ENCODE peak calls at places on chromosome 10, in eight cellular contexts. One of them, this sample, is unnamed.

GRCh38 chr10:102894491-102895213 is 23.4 kb upstream of the CNNM2 start:
- DNase-seq in nucleus accumbens: no peak
- DNase-seq in NCI-H1417: no peak
- DNase-seq in right lobe of liver: peak
- DNase-seq in colonic mucosa: no peak
- DNase-seq in skeletal muscle cell: no peak
- DNase-seq in EL: no peak
- DNase-seq in fibroblast of lung: no peak
- DNase-seq in this sample: no peak

GRCh38 chr10:110265573-110266193 is 39.0 kb downstream of the SMNDC1 start:
- DNase-seq in skeletal muscle cell: no peak
- DNase-seq in colonic mucosa: no peak
- DNase-seq in right lobe of liver: no peak
- DNase-seq in nucleus accumbens: no peak
- DNase-seq in fibroblast of lung: no peak
- DNase-seq in EL: no peak
- DNase-seq in NCI-H1417: peak
- DNase-seq in this sample: no peak

GRCh38 chr10:80161321-80162084 is 29.0 kb downstream of the PLAC9 start:
- DNase-seq in skeletal muscle cell: no peak
- DNase-seq in nucleus accumbens: no peak
- DNase-seq in NCI-H1417: peak
- DNase-seq in fibroblast of lung: no peak
- DNase-seq in EL: no peak
- DNase-seq in colonic mucosa: no peak
- DNase-seq in right lobe of liver: peak
- DNase-seq in this sample: no peak

GRCh38 chr10:25338271-25338670 is 163.5 kb downstream of the GPR158 start:
- DNase-seq in EL: no peak
- DNase-seq in fibroblast of lung: no peak
- DNase-seq in nucleus accumbens: no peak
- DNase-seq in colonic mucosa: no peak
- DNase-seq in skeletal muscle cell: no peak
- DNase-seq in NCI-H1417: no peak
- DNase-seq in right lobe of liver: no peak
- DNase-seq in this sample: no peak

GRCh38 chr10:110613341-110613995 is 30.7 kb upstream of the RBM20 start:
- DNase-seq in skeletal muscle cell: no peak
- DNase-seq in colonic mucosa: no peak
- DNase-seq in NCI-H1417: no peak
- DNase-seq in nucleus accumbens: no peak
- DNase-seq in EL: no peak
- DNase-seq in right lobe of liver: no peak
- DNase-seq in fibroblast of lung: no peak
- DNase-seq in this sample: no peak

GRCh38 chr10:116836902-116837513 is 12.3 kb upstream of the ENO4 start:
- DNase-seq in nucleus accumbens: no peak
- DNase-seq in right lobe of liver: no peak
- DNase-seq in NCI-H1417: peak
- DNase-seq in EL: no peak
- DNase-seq in fibroblast of lung: no peak
- DNase-seq in colonic mucosa: no peak
- DNase-seq in skeletal muscle cell: no peak
- DNase-seq in this sample: no peak

GRCh38 chr10:28661035-28661434 is 16.3 kb upstream of the BAMBI start:
- DNase-seq in fibroblast of lung: peak
- DNase-seq in EL: peak
- DNase-seq in NCI-H1417: no peak
- DNase-seq in skeletal muscle cell: peak
- DNase-seq in right lobe of liver: no peak
- DNase-seq in nucleus accumbens: no peak
- DNase-seq in colonic mucosa: no peak
- DNase-seq in this sample: no peak

GRCh38 chr10:55629792-55630490 is 731.1 kb downstream of the ZWINT start:
- DNase-seq in nucleus accumbens: no peak
- DNase-seq in colonic mucosa: peak
- DNase-seq in fibroblast of lung: peak
- DNase-seq in EL: no peak
- DNase-seq in NCI-H1417: peak
- DNase-seq in right lobe of liver: no peak
- DNase-seq in skeletal muscle cell: no peak
- DNase-seq in this sample: no peak

GRCh38 chr10:35598379-35598778 is 6.8 kb upstream of the GJD4 start:
- DNase-seq in skeletal muscle cell: no peak
- DNase-seq in fibroblast of lung: no peak
- DNase-seq in colonic mucosa: no peak
- DNase-seq in NCI-H1417: peak
- DNase-seq in right lobe of liver: no peak
- DNase-seq in nucleus accumbens: no peak
- DNase-seq in EL: no peak
- DNase-seq in this sample: no peak

GRCh38 chr10:79243211-79244067 is 103.8 kb upstream of the PPIF start:
- DNase-seq in colonic mucosa: peak
- DNase-seq in NCI-H1417: peak
- DNase-seq in skeletal muscle cell: no peak
- DNase-seq in fibroblast of lung: peak
- DNase-seq in EL: peak
- DNase-seq in nucleus accumbens: no peak
- DNase-seq in right lobe of liver: no peak
- DNase-seq in this sample: no peak

GRCh38 chr10:112562803-112563663 is 116.0 kb downstream of the VTI1A start:
- DNase-seq in colonic mucosa: no peak
- DNase-seq in right lobe of liver: no peak
- DNase-seq in nucleus accumbens: no peak
- DNase-seq in NCI-H1417: peak
- DNase-seq in skeletal muscle cell: no peak
- DNase-seq in EL: no peak
- DNase-seq in fibroblast of lung: peak
- DNase-seq in this sample: no peak

GRCh38 chr10:124433461-124433860 is 14.7 kb upstream of the OAT start:
- DNase-seq in skeletal muscle cell: no peak
- DNase-seq in right lobe of liver: no peak
- DNase-seq in NCI-H1417: no peak
- DNase-seq in colonic mucosa: no peak
- DNase-seq in nucleus accumbens: no peak
- DNase-seq in EL: no peak
- DNase-seq in fibroblast of lung: no peak
- DNase-seq in this sample: no peak